ENCODE peak calls at places on chromosomes 16 and 17, in four cellular contexts. One of them, this sample, is unnamed.

GRCh38 chr17:44655983-44656700 is at the start of gene MEIOC:
- DNase-seq in stimulated activated CD4-positive, alpha-beta T cell treated with anti-CD3 and anti-CD28 coated beads, Interleukin-1b, Interleukin-23, amount 100 ng/mL, for 1 hour: peak; percentile 21
- DNase-seq in lower lobe of right lung: no peak
- DNase-seq in AG09319: no peak
- DNase-seq in this sample: peak; percentile 91

GRCh38 chr16:47143677-47144558 is at the start of gene NETO2:
- DNase-seq in AG09319: no peak
- DNase-seq in stimulated activated CD4-positive, alpha-beta T cell treated with anti-CD3 and anti-CD28 coated beads, Interleukin-1b, Interleukin-23, amount 100 ng/mL, for 1 hour: peak; percentile 51
- DNase-seq in lower lobe of right lung: peak; percentile 67
- DNase-seq in this sample: peak; percentile 22

GRCh38 chr17:1752425-1752941 is 9.4 kb upstream of the SERPINF1 start:
- DNase-seq in AG09319: no peak
- DNase-seq in stimulated activated CD4-positive, alpha-beta T cell treated with anti-CD3 and anti-CD28 coated beads, Interleukin-1b, Interleukin-23, amount 100 ng/mL, for 1 hour: no peak
- DNase-seq in lower lobe of right lung: peak; percentile 84
- DNase-seq in this sample: no peak

GRCh38 chr16:2204727-2205103 is 539 bp upstream of the MLST8 start:
- DNase-seq in stimulated activated CD4-positive, alpha-beta T cell treated with anti-CD3 and anti-CD28 coated beads, Interleukin-1b, Interleukin-23, amount 100 ng/mL, for 1 hour: no peak
- DNase-seq in lower lobe of right lung: peak; percentile 53
- DNase-seq in AG09319: no peak
- DNase-seq in this sample: no peak

GRCh38 chr17:56699186-56699895 is 105.8 kb downstream of the NOG start:
- DNase-seq in lower lobe of right lung: peak; percentile 58
- DNase-seq in AG09319: peak; percentile 72
- DNase-seq in stimulated activated CD4-positive, alpha-beta T cell treated with anti-CD3 and anti-CD28 coated beads, Interleukin-1b, Interleukin-23, amount 100 ng/mL, for 1 hour: no peak
- DNase-seq in this sample: no peak

GRCh38 chr16:84922351-84923135 is 88.8 kb downstream of the ZDHHC7 start:
- DNase-seq in stimulated activated CD4-positive, alpha-beta T cell treated with anti-CD3 and anti-CD28 coated beads, Interleukin-1b, Interleukin-23, amount 100 ng/mL, for 1 hour: no peak
- DNase-seq in lower lobe of right lung: peak; percentile 64
- DNase-seq in AG09319: no peak
- DNase-seq in this sample: no peak

GRCh38 chr17:76447931-76448652 is 4.9 kb downstream of the UBE2O start:
- DNase-seq in AG09319: no peak
- DNase-seq in lower lobe of right lung: no peak
- DNase-seq in stimulated activated CD4-positive, alpha-beta T cell treated with anti-CD3 and anti-CD28 coated beads, Interleukin-1b, Interleukin-23, amount 100 ng/mL, for 1 hour: no peak
- DNase-seq in this sample: no peak

GRCh38 chr16:81266680-81267095 is 28.2 kb downstream of the BCO1 start:
- DNase-seq in AG09319: no peak
- DNase-seq in lower lobe of right lung: no peak
- DNase-seq in stimulated activated CD4-positive, alpha-beta T cell treated with anti-CD3 and anti-CD28 coated beads, Interleukin-1b, Interleukin-23, amount 100 ng/mL, for 1 hour: no peak
- DNase-seq in this sample: no peak

GRCh38 chr17:77235370-77236080 is 94.8 kb downstream of the SEC14L1 start:
- DNase-seq in AG09319: peak; percentile 46
- DNase-seq in lower lobe of right lung: peak; percentile 57
- DNase-seq in stimulated activated CD4-positive, alpha-beta T cell treated with anti-CD3 and anti-CD28 coated beads, Interleukin-1b, Interleukin-23, amount 100 ng/mL, for 1 hour: no peak
- DNase-seq in this sample: no peak

GRCh38 chr17:266701-267656 is 85.5 kb upstream of the DOC2B start:
- DNase-seq in AG09319: no peak
- DNase-seq in lower lobe of right lung: peak; percentile 41
- DNase-seq in stimulated activated CD4-positive, alpha-beta T cell treated with anti-CD3 and anti-CD28 coated beads, Interleukin-1b, Interleukin-23, amount 100 ng/mL, for 1 hour: no peak
- DNase-seq in this sample: no peak

GRCh38 chr17:1043601-1044251 is 46.8 kb downstream of the TIMM22 start:
- DNase-seq in lower lobe of right lung: peak; percentile 47
- DNase-seq in stimulated activated CD4-positive, alpha-beta T cell treated with anti-CD3 and anti-CD28 coated beads, Interleukin-1b, Interleukin-23, amount 100 ng/mL, for 1 hour: no peak
- DNase-seq in AG09319: no peak
- DNase-seq in this sample: peak; percentile 81

GRCh38 chr17:48131216-48131824 is 23.8 kb downstream of the SNX11 start:
- DNase-seq in AG09319: peak; percentile 23
- DNase-seq in stimulated activated CD4-positive, alpha-beta T cell treated with anti-CD3 and anti-CD28 coated beads, Interleukin-1b, Interleukin-23, amount 100 ng/mL, for 1 hour: no peak
- DNase-seq in lower lobe of right lung: no peak
- DNase-seq in this sample: no peak

GRCh38 chr17:53797497-53797896 is 25.2 kb upstream of the KIF2B start:
- DNase-seq in lower lobe of right lung: no peak
- DNase-seq in stimulated activated CD4-positive, alpha-beta T cell treated with anti-CD3 and anti-CD28 coated beads, Interleukin-1b, Interleukin-23, amount 100 ng/mL, for 1 hour: no peak
- DNase-seq in AG09319: no peak
- DNase-seq in this sample: no peak

GRCh38 chr16:20976568-20976967 is 76.0 kb downstream of the LYRM1 start:
- DNase-seq in stimulated activated CD4-positive, alpha-beta T cell treated with anti-CD3 and anti-CD28 coated beads, Interleukin-1b, Interleukin-23, amount 100 ng/mL, for 1 hour: no peak
- DNase-seq in AG09319: no peak
- DNase-seq in lower lobe of right lung: no peak
- DNase-seq in this sample: no peak

GRCh38 chr17:81034168-81034777 is 678 bp upstream of the BAIAP2 start:
- DNase-seq in lower lobe of right lung: no peak
- DNase-seq in AG09319: no peak
- DNase-seq in stimulated activated CD4-positive, alpha-beta T cell treated with anti-CD3 and anti-CD28 coated beads, Interleukin-1b, Interleukin-23, amount 100 ng/mL, for 1 hour: no peak
- DNase-seq in this sample: no peak

GRCh38 chr17:28878981-28879380 is 18.6 kb downstream of the FLOT2 start:
- DNase-seq in AG09319: no peak
- DNase-seq in stimulated activated CD4-positive, alpha-beta T cell treated with anti-CD3 and anti-CD28 coated beads, Interleukin-1b, Interleukin-23, amount 100 ng/mL, for 1 hour: no peak
- DNase-seq in lower lobe of right lung: no peak
- DNase-seq in this sample: no peak

GRCh38 chr16:24255446-24256352 is at the start of gene CACNG3:
- DNase-seq in lower lobe of right lung: peak; percentile 60
- DNase-seq in stimulated activated CD4-positive, alpha-beta T cell treated with anti-CD3 and anti-CD28 coated beads, Interleukin-1b, Interleukin-23, amount 100 ng/mL, for 1 hour: peak; percentile 14
- DNase-seq in AG09319: no peak
- DNase-seq in this sample: no peak

GRCh38 chr16:66091462-66091861 is 275.0 kb upstream of the CDH5 start:
- DNase-seq in stimulated activated CD4-positive, alpha-beta T cell treated with anti-CD3 and anti-CD28 coated beads, Interleukin-1b, Interleukin-23, amount 100 ng/mL, for 1 hour: no peak
- DNase-seq in lower lobe of right lung: no peak
- DNase-seq in AG09319: peak; percentile 71
- DNase-seq in this sample: no peak

GRCh38 chr17:64622931-64623654 is 39.0 kb downstream of the SMURF2 start:
- DNase-seq in AG09319: no peak
- DNase-seq in lower lobe of right lung: no peak
- DNase-seq in stimulated activated CD4-positive, alpha-beta T cell treated with anti-CD3 and anti-CD28 coated beads, Interleukin-1b, Interleukin-23, amount 100 ng/mL, for 1 hour: no peak
- DNase-seq in this sample: no peak

GRCh38 chr16:10751291-10751697 is 7.7 kb downstream of the NUBP1 start:
- DNase-seq in stimulated activated CD4-positive, alpha-beta T cell treated with anti-CD3 and anti-CD28 coated beads, Interleukin-1b, Interleukin-23, amount 100 ng/mL, for 1 hour: no peak
- DNase-seq in lower lobe of right lung: no peak
- DNase-seq in AG09319: no peak
- DNase-seq in this sample: no peak

GRCh38 chr17:21523482-21524210 is 147.5 kb downstream of the KCNJ12 start:
- DNase-seq in stimulated activated CD4-positive, alpha-beta T cell treated with anti-CD3 and anti-CD28 coated beads, Interleukin-1b, Interleukin-23, amount 100 ng/mL, for 1 hour: no peak
- DNase-seq in AG09319: no peak
- DNase-seq in lower lobe of right lung: no peak
- DNase-seq in this sample: no peak

GRCh38 chr17:58666858-58667267 is 25.0 kb downstream of the TEX14 start:
- DNase-seq in lower lobe of right lung: peak; percentile 89
- DNase-seq in AG09319: no peak
- DNase-seq in stimulated activated CD4-positive, alpha-beta T cell treated with anti-CD3 and anti-CD28 coated beads, Interleukin-1b, Interleukin-23, amount 100 ng/mL, for 1 hour: no peak
- DNase-seq in this sample: no peak

GRCh38 chr16:9996191-9996590 is 186.0 kb downstream of the GRIN2A start:
- DNase-seq in lower lobe of right lung: no peak
- DNase-seq in AG09319: no peak
- DNase-seq in stimulated activated CD4-positive, alpha-beta T cell treated with anti-CD3 and anti-CD28 coated beads, Interleukin-1b, Interleukin-23, amount 100 ng/mL, for 1 hour: no peak
- DNase-seq in this sample: no peak

GRCh38 chr17:19911033-19911432 is 43.3 kb upstream of the ULK2 start:
- DNase-seq in stimulated activated CD4-positive, alpha-beta T cell treated with anti-CD3 and anti-CD28 coated beads, Interleukin-1b, Interleukin-23, amount 100 ng/mL, for 1 hour: no peak
- DNase-seq in lower lobe of right lung: no peak
- DNase-seq in AG09319: no peak
- DNase-seq in this sample: no peak

GRCh38 chr17:2057714-2058520 is 3.0 kb downstream of the HIC1 start:
- DNase-seq in AG09319: no peak
- DNase-seq in stimulated activated CD4-positive, alpha-beta T cell treated with anti-CD3 and anti-CD28 coated beads, Interleukin-1b, Interleukin-23, amount 100 ng/mL, for 1 hour: no peak
- DNase-seq in lower lobe of right lung: no peak
- DNase-seq in this sample: no peak

GRCh38 chr16:30068750-30069574 is 3.4 kb downstream of the ALDOA start:
- DNase-seq in stimulated activated CD4-positive, alpha-beta T cell treated with anti-CD3 and anti-CD28 coated beads, Interleukin-1b, Interleukin-23, amount 100 ng/mL, for 1 hour: no peak
- DNase-seq in lower lobe of right lung: no peak
- DNase-seq in AG09319: no peak
- DNase-seq in this sample: no peak

GRCh38 chr17:81272616-81273015 is 22.5 kb downstream of the SLC38A10 start:
- DNase-seq in AG09319: no peak
- DNase-seq in stimulated activated CD4-positive, alpha-beta T cell treated with anti-CD3 and anti-CD28 coated beads, Interleukin-1b, Interleukin-23, amount 100 ng/mL, for 1 hour: no peak
- DNase-seq in lower lobe of right lung: peak; percentile 76
- DNase-seq in this sample: no peak

GRCh38 chr16:74760007-74760767 is 14.4 kb downstream of the FA2H start:
- DNase-seq in AG09319: no peak
- DNase-seq in lower lobe of right lung: no peak
- DNase-seq in stimulated activated CD4-positive, alpha-beta T cell treated with anti-CD3 and anti-CD28 coated beads, Interleukin-1b, Interleukin-23, amount 100 ng/mL, for 1 hour: no peak
- DNase-seq in this sample: no peak

GRCh38 chr17:5381542-5381941 is 37.9 kb downstream of the NUP88 start:
- DNase-seq in AG09319: no peak
- DNase-seq in lower lobe of right lung: no peak
- DNase-seq in stimulated activated CD4-positive, alpha-beta T cell treated with anti-CD3 and anti-CD28 coated beads, Interleukin-1b, Interleukin-23, amount 100 ng/mL, for 1 hour: no peak
- DNase-seq in this sample: no peak

GRCh38 chr17:56478836-56479447 is 114.6 kb upstream of the NOG start:
- DNase-seq in stimulated activated CD4-positive, alpha-beta T cell treated with anti-CD3 and anti-CD28 coated beads, Interleukin-1b, Interleukin-23, amount 100 ng/mL, for 1 hour: no peak
- DNase-seq in lower lobe of right lung: no peak
- DNase-seq in AG09319: no peak
- DNase-seq in this sample: no peak

GRCh38 chr17:73644145-73645049 is at the start of gene SDK2:
- DNase-seq in lower lobe of right lung: no peak
- DNase-seq in AG09319: no peak
- DNase-seq in stimulated activated CD4-positive, alpha-beta T cell treated with anti-CD3 and anti-CD28 coated beads, Interleukin-1b, Interleukin-23, amount 100 ng/mL, for 1 hour: no peak
- DNase-seq in this sample: no peak

GRCh38 chr16:48556913-48557351 is 53.0 kb downstream of the N4BP1 start:
- DNase-seq in stimulated activated CD4-positive, alpha-beta T cell treated with anti-CD3 and anti-CD28 coated beads, Interleukin-1b, Interleukin-23, amount 100 ng/mL, for 1 hour: no peak
- DNase-seq in lower lobe of right lung: no peak
- DNase-seq in AG09319: no peak
- DNase-seq in this sample: no peak

GRCh38 chr16:2825899-2826298 is 4.2 kb upstream of the ZG16B start:
- DNase-seq in lower lobe of right lung: peak; percentile 34
- DNase-seq in AG09319: no peak
- DNase-seq in stimulated activated CD4-positive, alpha-beta T cell treated with anti-CD3 and anti-CD28 coated beads, Interleukin-1b, Interleukin-23, amount 100 ng/mL, for 1 hour: no peak
- DNase-seq in this sample: no peak

GRCh38 chr16:77937473-77938195 is 84.7 kb upstream of the CLEC3A start:
- DNase-seq in AG09319: no peak
- DNase-seq in stimulated activated CD4-positive, alpha-beta T cell treated with anti-CD3 and anti-CD28 coated beads, Interleukin-1b, Interleukin-23, amount 100 ng/mL, for 1 hour: no peak
- DNase-seq in lower lobe of right lung: no peak
- DNase-seq in this sample: no peak

GRCh38 chr16:1424028-1424427 is 3.5 kb upstream of the UQCC4 start:
- DNase-seq in lower lobe of right lung: no peak
- DNase-seq in AG09319: no peak
- DNase-seq in stimulated activated CD4-positive, alpha-beta T cell treated with anti-CD3 and anti-CD28 coated beads, Interleukin-1b, Interleukin-23, amount 100 ng/mL, for 1 hour: no peak
- DNase-seq in this sample: no peak

GRCh38 chr16:55912022-55912421 is 36.8 kb upstream of the CES5A start:
- DNase-seq in lower lobe of right lung: no peak
- DNase-seq in AG09319: no peak
- DNase-seq in stimulated activated CD4-positive, alpha-beta T cell treated with anti-CD3 and anti-CD28 coated beads, Interleukin-1b, Interleukin-23, amount 100 ng/mL, for 1 hour: no peak
- DNase-seq in this sample: no peak

GRCh38 chr17:78159575-78160158 is 8.7 kb upstream of the SYNGR2 start:
- DNase-seq in stimulated activated CD4-positive, alpha-beta T cell treated with anti-CD3 and anti-CD28 coated beads, Interleukin-1b, Interleukin-23, amount 100 ng/mL, for 1 hour: no peak
- DNase-seq in AG09319: no peak
- DNase-seq in lower lobe of right lung: no peak
- DNase-seq in this sample: no peak

GRCh38 chr17:50055055-50055425 is 870 bp upstream of the ITGA3 start:
- DNase-seq in lower lobe of right lung: peak; percentile 86
- DNase-seq in AG09319: no peak
- DNase-seq in stimulated activated CD4-positive, alpha-beta T cell treated with anti-CD3 and anti-CD28 coated beads, Interleukin-1b, Interleukin-23, amount 100 ng/mL, for 1 hour: no peak
- DNase-seq in this sample: no peak